ENCODE peak calls at places on chromosomes 2 and 18, in four cellular contexts. N is Peyer's patch; W is activated T-helper 9 cell treated with anti-CD3 and anti-CD28 coated beads, Interleukin-2, amount 50 U/mL, for 16 hours; Q is A549. R is an unnamed sample.

GRCh38 chr18:7452331-7452730 is 114.8 kb upstream of the PTPRM start:
- DNase-seq in Q (peak; percentile 50), W (no peak), N (peak; percentile 49), R (no peak)

GRCh38 chr18:7116832-7117389 is 686 bp downstream of the LAMA1 start:
- DNase-seq in N (no peak), Q (no peak), W (no peak), R (no peak)

GRCh38 chr2:61272421-61273070 is 110.6 kb downstream of the C2orf74 start:
- DNase-seq in Q (no peak), N (no peak), W (no peak), R (no peak)

GRCh38 chr18:75483662-75484061 is 56.2 kb upstream of the SMIM21 start:
- DNase-seq in W (no peak), N (no peak), Q (no peak), R (no peak)

GRCh38 chr2:23760746-23761145 is 166.2 kb downstream of the ATAD2B start:
- DNase-seq in W (no peak), Q (peak; percentile 10), N (no peak), R (no peak)

GRCh38 chr2:65018141-65018582 is 29.0 kb downstream of the SLC1A4 start:
- DNase-seq in Q (no peak), W (no peak), N (no peak), R (no peak)

GRCh38 chr2:108923019-108923700 is 65.9 kb downstream of the EDAR start:
- DNase-seq in N (peak; percentile 38), Q (no peak), W (no peak), R (no peak)

GRCh38 chr18:45245036-45245638 is 370.1 kb upstream of the SLC14A2 start:
- DNase-seq in Q (no peak), W (no peak), N (no peak), R (no peak)

GRCh38 chr2:112920923-112921532 is 10.1 kb downstream of the IL37 start:
- DNase-seq in W (no peak), Q (no peak), N (no peak), R (no peak)

GRCh38 chr2:44979581-44979980 is 29.7 kb downstream of the SIX2 start:
- DNase-seq in W (no peak), Q (no peak), N (no peak), R (no peak)

GRCh38 chr2:240917684-240918257 is 11.6 kb downstream of the CROCC2 start:
- DNase-seq in W (no peak), N (peak; percentile 41), Q (no peak), R (no peak)

GRCh38 chr2:226887940-226888339 is 52.1 kb downstream of the RHBDD1 start:
- DNase-seq in Q (no peak), N (no peak), W (no peak), R (no peak)

GRCh38 chr2:128309341-128310093 is 9.2 kb downstream of the HS6ST1 start:
- DNase-seq in N (peak; percentile 70), Q (no peak), W (no peak), R (no peak)

GRCh38 chr18:9708882-9709877 is 1.1 kb downstream of the RAB31 start:
- DNase-seq in N (peak; percentile 55), W (no peak), Q (no peak), R (no peak)

GRCh38 chr18:48743046-48743445 is 204.2 kb downstream of the CTIF start:
- DNase-seq in W (no peak), Q (no peak), N (peak; percentile 64), R (no peak)

GRCh38 chr2:9830685-9831410 is 12.4 kb upstream of the TAF1B start:
- DNase-seq in W (no peak), N (no peak), Q (no peak), R (no peak)

GRCh38 chr2:121283670-121284245 is 1.2 kb downstream of the TFCP2L1 start:
- DNase-seq in Q (no peak), W (no peak), N (no peak), R (no peak)

GRCh38 chr2:213188971-213189899 is 37.8 kb upstream of the IKZF2 start:
- DNase-seq in N (no peak), Q (no peak), W (no peak), R (no peak)

GRCh38 chr2:58341047-58341446 is 99.9 kb upstream of the FANCL start:
- DNase-seq in Q (no peak), N (no peak), W (no peak), R (no peak)

GRCh38 chr2:159140070-159140774 is 146.3 kb downstream of the WDSUB1 start:
- DNase-seq in Q (no peak), N (no peak), W (no peak), R (no peak)

GRCh38 chr18:72871091-72871490 is 3.3 kb upstream of the NETO1 start:
- DNase-seq in N (no peak), W (no peak), Q (no peak), R (no peak)

GRCh38 chr2:239566162-239566994 is 165.6 kb upstream of the HDAC4 start:
- DNase-seq in W (no peak), N (peak; percentile 3), Q (no peak), R (no peak)

GRCh38 chr2:241492174-241492565 is 16.2 kb downstream of the STK25 start:
- DNase-seq in N (no peak), Q (no peak), W (no peak), R (no peak)

GRCh38 chr2:217656366-217656765 is 346.4 kb downstream of the TNS1 start:
- DNase-seq in N (no peak), W (no peak), Q (no peak), R (no peak)

GRCh38 chr2:239329284-239329971 is 71.4 kb downstream of the HDAC4 start:
- DNase-seq in W (no peak), N (peak; percentile 48), Q (no peak), R (no peak)

GRCh38 chr18:79753391-79753851 is 44.3 kb upstream of the KCNG2 start:
- DNase-seq in W (no peak), Q (no peak), N (peak; percentile 44), R (no peak)

GRCh38 chr18:7516505-7517117 is 50.5 kb upstream of the PTPRM start:
- DNase-seq in N (no peak), Q (no peak), W (no peak), R (no peak)

R was measured in stimulated activated CD4-positive, alpha-beta T cell treated with anti-CD3 and anti-CD28 coated beads, Interleukin-12 subunit alpha, Interleukin-12 subunit beta, amount 100 ng/mL, for 48 hours.